ENCODE peak calls at places on chromosomes 2 and 18, in eight cellular contexts. V, T, N, I, A, R, F and U are unnamed samples.

GRCh38 chr18:26436176-26437031 is 111.9 kb downstream of the KCTD1 start:
- DNase-seq in V (no peak), N (no peak), F (peak), T (no peak), R (no peak), I (no peak), A (no peak), U (no peak)

GRCh38 chr2:214542866-214543265 is 132.0 kb downstream of the VWC2L start:
- DNase-seq in A (no peak), N (no peak), V (no peak), R (no peak), F (no peak), T (no peak), I (no peak), U (no peak)

GRCh38 chr2:224222976-224223375 is 178.9 kb downstream of the FAM124B start:
- DNase-seq in N (no peak), V (no peak), A (no peak), R (no peak), F (no peak), T (no peak), I (no peak), U (no peak)

GRCh38 chr2:132550945-132551344 is 119.1 kb downstream of the LYPD1 start:
- DNase-seq in V (no peak), T (no peak), F (no peak), N (no peak), I (no peak), R (peak), A (no peak), U (no peak)

GRCh38 chr2:74740395-74741075 is 86.5 kb downstream of the SEMA4F start:
- DNase-seq in V (no peak), T (peak), F (peak), I (no peak), A (peak), R (peak), N (no peak), U (no peak)

GRCh38 chr2:159090514-159091201 is 122.2 kb downstream of the TANC1 start:
- DNase-seq in V (no peak), T (no peak), N (peak), I (no peak), R (no peak), F (peak), A (no peak), U (no peak)

GRCh38 chr2:238389985-238390682 is 36.6 kb upstream of the ASB1 start:
- DNase-seq in F (no peak), V (no peak), N (peak), R (no peak), T (peak), A (no peak), I (no peak), U (peak)

GRCh38 chr2:26722911-26723310 is 30.4 kb downstream of the KCNK3 start:
- DNase-seq in A (no peak), R (no peak), I (no peak), F (no peak), N (no peak), V (no peak), T (no peak), U (no peak)

GRCh38 chr2:168819829-168820489 is 17.5 kb downstream of the NOSTRIN start:
- DNase-seq in F (no peak), V (no peak), N (no peak), I (no peak), A (no peak), R (no peak), T (no peak), U (no peak)

GRCh38 chr2:120934891-120935338 is 199.2 kb downstream of the GLI2 start:
- DNase-seq in N (peak), T (peak), I (no peak), A (peak), V (no peak), F (peak), R (no peak), U (peak)

GRCh38 chr2:120758181-120759048 is 22.7 kb downstream of the GLI2 start:
- DNase-seq in I (peak), N (no peak), V (no peak), A (no peak), F (no peak), T (peak), R (peak), U (no peak)

GRCh38 chr2:54572636-54573531 is 116.8 kb downstream of the SPTBN1 start:
- DNase-seq in T (no peak), R (no peak), V (no peak), F (no peak), A (no peak), I (no peak), N (no peak), U (no peak)

GRCh38 chr18:80147418-80148315 is 38.6 kb downstream of the ADNP2 start:
- DNase-seq in F (peak), N (peak), I (peak), T (peak), V (peak), R (peak), A (peak), U (peak)

GRCh38 chr2:157291018-157291417 is 33.5 kb downstream of the GALNT5 start:
- DNase-seq in A (no peak), T (no peak), R (no peak), F (no peak), N (peak), I (no peak), V (no peak), U (peak)

GRCh38 chr18:9808530-9809241 is 77.1 kb upstream of the TXNDC2 start:
- DNase-seq in F (no peak), T (no peak), N (peak), R (no peak), A (no peak), I (no peak), V (no peak), U (no peak)

GRCh38 chr2:27889774-27890145 is 427 bp downstream of the RBKS start:
- DNase-seq in T (no peak), I (peak), A (no peak), V (no peak), N (peak), R (no peak), F (peak), U (no peak)

DNA sequence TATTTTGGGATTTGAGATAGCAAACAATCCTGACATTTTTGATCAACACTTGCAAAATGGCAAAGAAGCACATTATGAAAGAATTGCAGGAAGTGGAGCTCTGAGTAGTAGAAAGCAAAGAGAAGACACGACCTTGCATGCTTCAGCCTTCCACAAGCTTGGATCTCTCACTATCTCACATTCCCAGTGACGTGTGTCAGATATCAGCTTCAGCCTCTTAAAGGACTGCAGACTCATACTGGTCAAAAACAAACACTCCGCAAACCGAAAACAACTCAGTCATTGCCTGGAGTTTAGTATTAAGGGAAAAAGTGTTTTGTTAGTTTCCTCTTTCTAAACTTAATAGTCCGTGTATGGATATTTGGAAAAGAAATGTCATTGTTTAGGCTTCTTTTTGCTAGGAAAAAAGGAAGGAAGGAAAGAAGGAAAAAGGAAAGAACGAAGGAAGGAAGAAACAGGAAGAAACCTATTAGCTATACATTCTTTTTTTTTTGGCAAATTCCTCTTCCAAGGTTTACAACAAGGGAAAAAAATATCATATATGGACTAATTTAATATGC is 32.6 kb upstream of the SLC40A1 start:
- DNase-seq in N (no peak), I (no peak), R (no peak), V (no peak), F (peak), T (no peak), A (no peak), U (no peak)
- H3K4me3 ChIP-seq in N (no peak), I (peak), R (peak), V (no peak), F (peak), T (peak), A (no peak), U (no peak)

GRCh38 chr2:105782123-105782522 is 37.4 kb downstream of the NCK2 start:
- DNase-seq in R (no peak), V (no peak), A (no peak), T (no peak), F (no peak), I (no peak), N (no peak), U (no peak)
- TF ChIP-seq CTCF in R (no peak), V (no peak), A (no peak), T (no peak), F (no peak), I (no peak), N (no peak), U (no peak)

DNA sequence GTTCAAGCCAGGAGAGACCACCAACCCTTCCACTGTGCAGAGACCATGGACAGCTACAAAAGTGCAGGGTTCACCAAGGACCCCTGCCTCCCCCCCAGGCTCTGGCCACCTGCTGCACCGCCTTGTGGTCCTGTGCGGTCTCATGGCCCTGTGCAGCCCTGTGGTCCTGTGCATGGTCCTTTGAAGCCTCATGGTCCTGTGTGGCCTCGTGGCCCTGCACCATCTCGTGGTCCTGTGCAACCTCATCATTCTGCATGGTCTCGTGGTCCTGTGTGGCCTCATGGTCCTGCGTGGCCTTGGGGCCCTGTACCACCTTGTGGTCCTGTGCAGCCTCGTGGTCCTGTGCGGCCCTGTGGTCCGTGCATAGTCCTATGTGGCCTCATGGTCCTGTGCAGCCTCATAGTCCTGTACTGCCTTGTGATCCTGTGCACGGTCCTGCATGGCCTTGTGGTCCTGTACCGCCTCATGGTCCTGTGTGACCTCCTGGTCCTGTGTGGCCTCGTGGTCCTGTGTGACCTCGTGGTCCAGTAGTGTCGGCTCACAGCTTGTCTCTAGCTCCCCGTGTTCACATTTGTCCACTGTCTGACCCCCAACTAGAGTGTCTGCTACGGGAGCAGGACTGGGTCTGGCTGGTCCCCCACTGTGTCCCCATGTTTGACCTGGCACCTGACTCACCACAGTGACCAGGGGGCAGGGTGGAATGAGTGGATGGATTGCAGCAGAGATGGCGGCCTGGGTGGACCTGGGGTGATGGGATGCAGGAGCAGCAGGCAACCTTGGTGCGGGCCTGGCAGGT is 20.0 kb upstream of the OTOS start:
- DNase-seq in V (no peak), R (no peak), A (no peak), T (no peak), F (no peak), N (no peak), I (no peak), U (no peak)
- H3K4me3 ChIP-seq in V (no peak), R (no peak), A (no peak), T (no peak), F (no peak), N (no peak), I (no peak), U (no peak)

DNA sequence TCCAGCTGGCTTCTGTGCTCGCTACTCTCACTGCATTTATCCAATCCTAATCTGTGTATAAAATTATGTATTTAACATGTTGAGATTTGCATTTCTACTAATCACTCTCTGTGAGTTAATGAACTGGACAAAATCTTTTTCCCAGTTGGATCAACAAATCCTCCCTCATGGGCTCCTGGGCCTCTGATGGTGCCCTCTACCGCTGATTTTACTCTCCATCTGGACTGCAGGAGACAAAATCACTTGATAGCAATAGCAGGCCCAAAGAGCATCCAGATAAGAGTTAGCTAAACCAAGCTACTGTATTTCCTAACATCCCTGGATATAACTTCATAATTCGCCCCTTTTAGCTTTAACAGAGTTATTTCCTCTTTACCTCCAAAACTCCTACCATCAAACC is 14.4 kb downstream of the REG3G start:
- DNase-seq in V (no peak), A (no peak), T (no peak), F (no peak), I (no peak), R (no peak), N (no peak), U (no peak)
- TF ChIP-seq CTCF in V (no peak), A (no peak), T (no peak), F (no peak), I (no peak), R (no peak), N (no peak), U (no peak)

GRCh38 chr18:46716336-46716735 is 40.5 kb downstream of the ST8SIA5 start:
- DNase-seq in F (no peak), N (no peak), T (no peak), A (no peak), I (no peak), V (no peak), R (no peak), U (no peak)

GRCh38 chr18:46716827-46717226 is 40.0 kb downstream of the ST8SIA5 start:
- DNase-seq in R (no peak), F (no peak), V (no peak), A (no peak), T (no peak), I (no peak), N (no peak), U (no peak)

GRCh38 chr18:46711444-46711863 is 45.4 kb downstream of the ST8SIA5 start:
- DNase-seq in I (no peak), R (no peak), T (no peak), A (no peak), F (no peak), N (no peak), V (no peak), U (no peak)

GRCh38 chr18:46715062-46715461 is 41.8 kb downstream of the ST8SIA5 start:
- DNase-seq in N (no peak), I (no peak), F (no peak), A (no peak), R (no peak), T (no peak), V (no peak), U (no peak)

DNA sequence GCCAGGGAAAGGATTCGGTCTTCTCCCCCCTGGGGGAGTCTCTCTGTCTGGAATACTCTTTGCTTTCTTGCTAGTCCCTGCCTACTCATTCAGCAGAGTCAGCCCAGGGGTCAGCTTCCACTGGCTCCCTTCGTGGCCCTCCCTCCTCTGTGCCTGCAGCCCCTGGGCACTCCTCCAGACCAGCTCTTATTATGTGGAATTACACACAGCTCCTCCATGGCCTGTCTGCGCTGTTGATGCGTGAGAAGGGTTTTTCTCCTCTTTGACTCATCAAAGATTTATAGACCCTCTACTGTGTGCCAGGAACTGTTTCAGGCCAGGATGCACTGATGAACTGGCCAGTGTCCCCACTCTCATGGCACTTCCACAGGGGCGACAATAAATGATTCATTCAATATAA is 44.4 kb downstream of the ST8SIA5 start:
- DNase-seq in A (no peak), R (no peak), N (no peak), T (no peak), F (no peak), V (no peak), I (no peak), U (no peak)
- H3K4me3 ChIP-seq in A (no peak), R (no peak), N (no peak), T (no peak), F (no peak), V (no peak), I (no peak), U (no peak)

GRCh38 chr18:30970201-30970816 is 72.2 kb downstream of the DSC3 start:
- DNase-seq in A (no peak), V (no peak), T (no peak), N (peak), R (no peak), F (peak), I (no peak), U (peak)
- TF ChIP-seq CTCF in A (peak), V (peak), T (no peak), N (peak), R (no peak), F (peak), I (peak), U (peak)

GRCh38 chr2:190947711-190948251 is 66.2 kb downstream of the STAT1 start:
- DNase-seq in N (no peak), V (no peak), F (peak), R (no peak), I (no peak), T (no peak), A (no peak), U (no peak)
- H3K4me3 ChIP-seq in N (no peak), V (no peak), F (peak), R (peak), I (no peak), T (no peak), A (no peak), U (peak)